ENCODE peak calls at places on chromosomes 1 and 21, in six cellular contexts. Y, R, X, K, D and I are unnamed samples.

GRCh38 chr1:91501527-91501859 is 842 bp downstream of the CDC7 start:
- DNase-seq in R (no peak), D (no peak), K (peak), Y (no peak), X (peak), I (no peak)

GRCh38 chr1:111140680-111140967 is 601 bp downstream of the CEPT1 start:
- DNase-seq in K (peak), X (peak), Y (no peak), D (peak), R (peak), I (no peak)

GRCh38 chr21:45544449-45545235 is 2.4 kb upstream of the SLC19A1 start:
- DNase-seq in Y (peak), X (no peak), D (no peak), K (no peak), R (no peak), I (no peak)

GRCh38 chr1:164058192-164058591 is 500.8 kb upstream of the PBX1 start:
- DNase-seq in X (peak), K (no peak), Y (no peak), D (no peak), R (no peak), I (no peak)

GRCh38 chr1:18886003-18886335 is 16.4 kb downstream of the ALDH4A1 start:
- DNase-seq in K (peak), R (peak), D (no peak), X (peak), Y (no peak), I (peak)

GRCh38 chr1:110243581-110243980 is 33.5 kb downstream of the KCNC4 start:
- DNase-seq in D (no peak), R (no peak), Y (peak), K (no peak), X (peak), I (no peak)

GRCh38 chr1:156697481-156697880 is 7.9 kb downstream of the CRABP2 start:
- DNase-seq in Y (no peak), R (no peak), X (no peak), K (no peak), D (no peak), I (no peak)

GRCh38 chr21:46428286-46428685 is 30.4 kb upstream of the DIP2A start:
- DNase-seq in Y (no peak), R (no peak), K (no peak), D (no peak), X (no peak), I (no peak)

GRCh38 chr21:36184561-36184960 is 27.9 kb downstream of the DOP1B start:
- DNase-seq in K (no peak), R (no peak), Y (no peak), D (no peak), X (no peak), I (no peak)

GRCh38 chr1:111515291-111516007 is 12.0 kb upstream of the ADORA3 start:
- DNase-seq in Y (peak), X (peak), R (no peak), D (no peak), K (peak), I (no peak)

GRCh38 chr1:182633031-182633430 is 28.8 kb upstream of the RGS16 start:
- DNase-seq in D (no peak), X (no peak), Y (no peak), R (no peak), K (no peak), I (no peak)

GRCh38 chr21:43864806-43865470 is at the start of gene AGPAT3:
- DNase-seq in X (no peak), K (no peak), Y (no peak), R (no peak), D (peak), I (no peak)

GRCh38 chr21:41141031-41141457 is 26.9 kb upstream of the BACE2 start:
- DNase-seq in R (peak), K (peak), D (peak), Y (no peak), X (peak), I (peak)

GRCh38 chr1:151952811-151953210 is 40.8 kb downstream of the S100A10 start:
- DNase-seq in Y (no peak), R (no peak), X (no peak), D (no peak), K (no peak), I (no peak)

GRCh38 chr21:42363331-42363730 is 3.0 kb downstream of the TFF1 start:
- DNase-seq in K (no peak), R (peak), D (peak), Y (no peak), X (peak), I (no peak)

GRCh38 chr1:45995298-45995697 is 137.1 kb downstream of the PIK3R3 start:
- DNase-seq in Y (no peak), K (peak), D (peak), R (no peak), X (no peak), I (no peak)

GRCh38 chr1:147840909-147841308 is 61.7 kb upstream of the GJA8 start:
- DNase-seq in X (no peak), R (no peak), K (peak), D (no peak), Y (no peak), I (no peak)

GRCh38 chr21:31509108-31510017 is 150.1 kb upstream of the SOD1 start:
- DNase-seq in R (no peak), Y (no peak), X (peak), D (peak), K (no peak), I (no peak)

GRCh38 chr1:208219659-208220282 is 24.4 kb downstream of the PLXNA2 start:
- DNase-seq in K (peak), X (peak), R (no peak), D (peak), Y (no peak), I (no peak)

GRCh38 chr1:201376464-201377374 is 761 bp downstream of the TNNT2 start:
- DNase-seq in R (no peak), D (peak), X (peak), Y (peak), K (peak), I (no peak)

GRCh38 chr1:160133990-160134770 is 17.2 kb upstream of the ATP1A4 start:
- DNase-seq in X (no peak), R (no peak), D (no peak), Y (no peak), K (no peak), I (no peak)

GRCh38 chr1:36324322-36324802 is 917 bp upstream of the EVA1B start:
- DNase-seq in D (no peak), X (no peak), K (no peak), Y (no peak), R (no peak), I (no peak)

GRCh38 chr1:228972576-228972975 is 237.3 kb downstream of the RHOU start:
- DNase-seq in R (no peak), X (no peak), K (no peak), D (no peak), Y (no peak), I (no peak)

GRCh38 chr1:48617227-48617626 is 145.2 kb upstream of the SPATA6 start:
- DNase-seq in D (no peak), K (no peak), R (no peak), X (peak), Y (no peak), I (peak)

GRCh38 chr1:91529856-91530255 is 29.2 kb downstream of the CDC7 start:
- DNase-seq in R (no peak), D (peak), K (peak), X (peak), Y (no peak), I (no peak)

GRCh38 chr21:38869946-38870345 is 64.2 kb downstream of the ETS2 start:
- DNase-seq in D (no peak), Y (no peak), X (peak), R (no peak), K (peak), I (no peak)

GRCh38 chr21:38355992-38356781 is 99.4 kb downstream of the KCNJ15 start:
- DNase-seq in X (peak), K (peak), D (peak), Y (peak), R (no peak), I (no peak)

GRCh38 chr1:31234309-31234708 is 5.4 kb downstream of the NKAIN1 start:
- DNase-seq in K (no peak), X (no peak), Y (no peak), D (no peak), R (no peak), I (no peak)

DNA sequence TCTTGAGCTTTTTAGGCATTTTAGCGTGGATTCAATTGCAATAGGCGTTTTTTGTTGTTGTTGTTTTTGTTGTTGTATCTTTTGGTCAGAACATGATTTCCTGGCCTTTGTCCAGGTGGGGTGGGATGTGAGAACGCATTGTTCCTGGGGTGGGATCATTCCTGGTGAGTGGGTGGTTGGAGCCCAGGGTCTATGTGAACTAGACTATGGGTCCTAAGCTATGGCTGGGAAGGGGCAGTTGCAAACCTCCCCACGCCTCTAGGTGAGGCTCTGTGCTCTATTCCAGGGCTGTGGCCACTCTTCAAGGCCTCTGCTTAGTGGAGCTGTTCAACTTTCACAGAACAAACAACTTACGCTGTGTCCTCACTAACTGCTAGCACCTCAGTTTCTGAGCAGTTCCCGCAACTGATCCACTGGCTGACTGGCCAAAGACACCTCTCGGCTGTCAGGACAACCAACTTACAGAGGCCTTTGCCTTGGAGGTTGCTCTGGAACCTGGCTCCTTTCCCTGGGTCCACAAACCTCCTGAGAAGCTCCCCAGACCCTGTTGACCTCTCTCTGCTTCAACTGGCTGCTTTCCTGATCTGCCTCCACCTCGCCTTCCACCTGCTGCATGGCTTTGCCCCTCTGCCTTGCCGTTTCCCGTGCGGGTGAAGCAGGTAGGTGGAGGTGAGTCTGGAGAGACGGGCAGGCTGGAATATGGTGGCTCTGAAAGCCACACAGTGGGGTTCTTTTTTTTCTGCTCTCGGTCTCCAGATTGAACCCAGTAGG is 12.8 kb downstream of the BTBD19 start:
- DNase-seq in X (no peak), D (no peak), R (no peak), Y (peak), K (no peak), I (no peak)
- H3K4me3 ChIP-seq in X (no peak), D (no peak), R (no peak), Y (no peak), K (no peak), I (no peak)

GRCh38 chr1:64136749-64137568 is 66.5 kb upstream of the UBE2U start:
- DNase-seq in D (peak), X (peak), K (peak), Y (peak), R (peak), I (peak)
- TF ChIP-seq CTCF in D (peak), X (peak), K (peak), Y (peak), R (peak), I (peak)

GRCh38 chr1:206568779-206569352 is 43.4 kb downstream of the EIF2D start:
- DNase-seq in K (no peak), R (no peak), X (no peak), Y (no peak), D (no peak), I (no peak)
- H3K4me3 ChIP-seq in K (no peak), R (no peak), X (no peak), Y (no peak), D (no peak), I (no peak)

DNA sequence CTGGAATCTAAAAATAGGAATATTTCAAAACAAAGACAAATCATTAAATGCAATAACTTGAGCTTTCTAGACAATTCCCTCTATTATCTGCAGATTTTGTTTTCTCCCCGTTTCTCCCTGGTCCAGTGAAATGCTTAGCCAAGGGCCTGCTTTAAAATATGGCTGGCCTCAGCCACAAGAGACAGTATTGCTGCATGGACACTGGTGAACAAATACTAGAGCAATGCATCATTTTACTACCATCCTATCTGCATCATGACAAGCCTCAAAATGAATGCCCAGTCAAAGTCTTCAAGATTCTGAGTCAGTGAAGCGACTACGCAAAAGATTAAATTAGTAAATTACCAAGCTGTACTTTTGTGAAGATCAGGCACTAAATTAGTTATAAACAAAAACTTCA is 80.5 kb downstream of the ENAH start:
- DNase-seq in Y (no peak), R (no peak), D (peak), X (peak), K (peak), I (peak)
- TF ChIP-seq CTCF in Y (no peak), R (peak), D (peak), X (no peak), K (peak), I (peak)

GRCh38 chr1:33336580-33336979 is 15.7 kb upstream of the A3GALT2 start:
- DNase-seq in K (no peak), Y (no peak), D (no peak), X (no peak), R (no peak), I (no peak)

GRCh38 chr1:33338495-33339211 is 17.8 kb upstream of the A3GALT2 start:
- DNase-seq in Y (no peak), K (peak), R (no peak), D (no peak), X (peak), I (peak)

GRCh38 chr1:33335020-33335419 is 14.1 kb upstream of the A3GALT2 start:
- DNase-seq in X (no peak), R (no peak), D (no peak), K (no peak), Y (no peak), I (no peak)

GRCh38 chr1:33339413-33339812 is 18.5 kb upstream of the A3GALT2 start:
- DNase-seq in X (no peak), K (no peak), R (no peak), D (no peak), Y (no peak), I (no peak)

GRCh38 chr1:33337994-33338494 is 17.1 kb upstream of the A3GALT2 start:
- DNase-seq in D (no peak), K (peak), R (no peak), Y (no peak), X (no peak), I (no peak)
- H3K4me3 ChIP-seq in D (no peak), K (no peak), R (no peak), Y (no peak), X (no peak), I (no peak)

DNA sequence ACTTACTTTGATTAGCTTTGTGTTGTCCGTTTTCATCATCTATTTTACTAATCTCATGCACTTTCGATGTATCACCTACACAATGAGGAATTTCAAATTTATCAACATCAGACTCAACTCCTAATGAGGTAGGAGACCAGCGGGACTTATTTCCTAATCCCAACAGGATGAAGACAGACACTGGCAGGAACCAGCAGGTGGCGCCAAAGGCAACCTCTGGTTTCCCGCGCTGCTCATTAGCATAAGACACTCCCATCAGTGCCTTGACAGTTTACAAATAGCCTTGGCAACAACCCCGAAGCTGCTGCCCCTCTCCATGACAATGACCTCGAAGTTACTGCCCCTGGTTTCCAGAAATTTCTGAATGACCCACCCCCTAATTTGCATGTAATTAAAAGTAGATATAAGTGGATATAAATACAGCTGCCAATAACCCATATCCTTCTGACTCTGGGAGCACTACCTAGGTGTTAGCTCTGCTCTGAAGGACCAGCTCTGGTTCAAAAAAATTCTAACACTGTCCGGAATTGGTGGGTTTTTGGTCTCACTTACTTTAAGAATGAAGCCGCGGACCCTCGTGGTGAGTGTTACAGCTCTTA is 974.8 kb downstream of the ADGRL2 start:
- DNase-seq in R (no peak), K (no peak), X (peak), Y (peak), D (peak), I (no peak)
- TF ChIP-seq CTCF in R (peak), K (no peak), X (peak), Y (peak), D (peak), I (peak)